ENCODE peak calls at places on chromosomes 2 and 18, in ten cellular contexts. R, Q, S, M, H, Z, L, O, J and Y are unnamed samples.

GRCh38 chr2:159903404-159904126 is 105.6 kb upstream of the CD302 start:
- DNase-seq in R (peak), Q (peak), S (no peak), M (peak), H (no peak), Z (peak), L (peak), O (no peak), J (no peak), Y (no peak)

GRCh38 chr2:134410831-134411231 is 157.0 kb downstream of the MGAT5 start:
- DNase-seq in R (peak), Q (no peak), S (no peak), M (peak), H (no peak), Z (no peak), L (no peak), O (no peak), J (no peak), Y (no peak)

GRCh38 chr2:163255086-163255485 is 416.5 kb upstream of the KCNH7 start:
- DNase-seq in R (no peak), Q (no peak), S (no peak), M (no peak), H (no peak), Z (no peak), L (no peak), O (no peak), J (no peak), Y (no peak)

GRCh38 chr2:26805241-26805676 is 19.4 kb downstream of the CENPA start:
- DNase-seq in R (peak), Q (no peak), S (no peak), M (peak), H (no peak), Z (no peak), L (peak), O (no peak), J (no peak), Y (no peak)

GRCh38 chr2:213145723-213146242 is 5.6 kb downstream of the IKZF2 start:
- DNase-seq in R (no peak), Q (no peak), S (no peak), M (no peak), H (no peak), Z (no peak), L (no peak), O (no peak), J (no peak), Y (no peak)

GRCh38 chr18:47075098-47075883 is 39.9 kb upstream of the ELOA2 start:
- DNase-seq in R (no peak), Q (no peak), S (no peak), M (peak), H (no peak), Z (no peak), L (peak), O (no peak), J (peak), Y (no peak)

GRCh38 chr2:197705912-197706838 is 1.0 kb downstream of the MARS2 start:
- DNase-seq in R (no peak), Q (peak), S (peak), M (peak), H (no peak), Z (no peak), L (no peak), O (peak), J (peak), Y (peak)

GRCh38 chr2:96924775-96925747 is 55.2 kb upstream of the SEMA4C start:
- DNase-seq in R (no peak), Q (no peak), S (peak), M (no peak), H (peak), Z (no peak), L (no peak), O (no peak), J (no peak), Y (no peak)

GRCh38 chr2:235394278-235394828 is 99.5 kb upstream of the AGAP1 start:
- DNase-seq in R (peak), Q (no peak), S (no peak), M (peak), H (no peak), Z (no peak), L (peak), O (no peak), J (no peak), Y (no peak)

GRCh38 chr2:236672606-236673005 is 103.0 kb downstream of the ACKR3 start:
- DNase-seq in R (no peak), Q (no peak), S (no peak), M (no peak), H (no peak), Z (peak), L (no peak), O (no peak), J (no peak), Y (no peak)

GRCh38 chr2:177724398-177725287 is 332.1 kb downstream of the AGPS start:
- DNase-seq in R (peak), Q (no peak), S (peak), M (peak), H (peak), Z (no peak), L (peak), O (no peak), J (peak), Y (peak)

GRCh38 chr2:40177366-40177765 is 274.5 kb downstream of the SLC8A1 start:
- DNase-seq in R (no peak), Q (no peak), S (no peak), M (peak), H (no peak), Z (no peak), L (no peak), O (no peak), J (no peak), Y (no peak)

GRCh38 chr2:29582062-29582461 is 339.3 kb downstream of the ALK start:
- DNase-seq in R (no peak), Q (no peak), S (no peak), M (no peak), H (no peak), Z (no peak), L (no peak), O (no peak), J (no peak), Y (no peak)

GRCh38 chr2:62485780-62486765 is 19.9 kb downstream of the TMEM17 start:
- DNase-seq in R (peak), Q (no peak), S (no peak), M (no peak), H (no peak), Z (no peak), L (no peak), O (no peak), J (no peak), Y (no peak)

GRCh38 chr2:158923180-158923594 is 45.3 kb upstream of the TANC1 start:
- DNase-seq in R (peak), Q (no peak), S (peak), M (peak), H (no peak), Z (no peak), L (peak), O (no peak), J (peak), Y (no peak)

GRCh38 chr2:47072018-47072691 is 83.0 kb downstream of the STPG4 start:
- DNase-seq in R (peak), Q (no peak), S (peak), M (peak), H (peak), Z (peak), L (no peak), O (peak), J (peak), Y (no peak)

GRCh38 chr2:218169757-218170546 is 3.2 kb upstream of the CXCR1 start:
- DNase-seq in R (no peak), Q (no peak), S (no peak), M (no peak), H (no peak), Z (no peak), L (no peak), O (no peak), J (no peak), Y (no peak)

GRCh38 chr2:36670881-36671595 is 25.5 kb upstream of the VIT start:
- DNase-seq in R (peak), Q (no peak), S (peak), M (peak), H (no peak), Z (no peak), L (no peak), O (no peak), J (no peak), Y (no peak)

GRCh38 chr2:151792589-151792988 is 35.6 kb downstream of the ARL5A start:
- DNase-seq in R (no peak), Q (no peak), S (no peak), M (no peak), H (no peak), Z (no peak), L (no peak), O (no peak), J (no peak), Y (no peak)
- TF ChIP-seq CTCF in R (no peak), Q (no peak), S (no peak), M (no peak), H (no peak), Z (no peak), L (no peak), O (no peak), J (no peak), Y (no peak)

DNA sequence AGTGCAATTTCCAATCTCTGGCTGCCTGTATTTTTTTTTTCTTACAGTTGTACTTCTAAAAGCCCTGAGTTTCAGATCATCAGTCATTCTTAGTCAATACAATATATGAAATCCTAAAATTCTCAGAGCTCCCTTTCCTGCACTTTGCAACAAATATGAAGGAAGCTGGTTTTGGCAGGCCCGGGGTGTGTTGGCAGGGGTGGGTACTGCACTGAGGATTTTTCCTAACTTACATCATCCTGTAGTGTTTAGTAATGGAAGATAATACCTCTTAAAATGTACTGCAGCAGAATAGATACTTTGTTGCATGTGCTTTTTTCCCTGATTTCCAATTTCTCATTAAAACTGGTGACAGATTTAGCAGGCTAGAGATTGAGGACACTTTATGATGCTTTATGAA is 374.6 kb downstream of the PTH2R start:
- DNase-seq in R (no peak), Q (no peak), S (no peak), M (no peak), H (no peak), Z (no peak), L (no peak), O (no peak), J (no peak), Y (no peak)
- TF ChIP-seq CTCF in R (no peak), Q (no peak), S (no peak), M (no peak), H (no peak), Z (no peak), L (no peak), O (no peak), J (no peak), Y (no peak)

DNA sequence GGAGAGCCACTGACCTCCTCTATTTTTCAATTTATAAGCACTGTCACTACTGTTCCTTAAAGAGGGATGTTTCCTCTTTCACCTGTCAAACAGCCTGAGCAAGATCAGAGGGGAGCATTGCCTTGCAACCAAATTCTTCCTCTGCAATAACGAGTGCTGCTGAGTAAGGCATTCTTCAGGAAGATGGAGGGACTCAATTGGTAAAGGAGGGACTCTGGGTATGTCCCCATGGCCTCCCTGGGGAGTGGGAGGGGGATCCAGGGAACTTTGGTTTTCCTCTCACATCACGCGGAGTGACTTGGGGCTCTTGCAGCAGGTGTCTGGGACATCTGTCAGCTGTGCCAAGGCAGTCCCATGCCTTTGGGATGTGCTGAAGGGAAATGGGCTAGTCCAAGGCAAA is 14.3 kb upstream of the HES6 start:
- DNase-seq in R (no peak), Q (no peak), S (no peak), M (no peak), H (no peak), Z (no peak), L (no peak), O (peak), J (no peak), Y (no peak)
- TF ChIP-seq CTCF in R (no peak), Q (no peak), S (no peak), M (no peak), H (no peak), Z (no peak), L (no peak), O (no peak), J (peak), Y (no peak)

GRCh38 chr18:62710417-62710816 is 4.9 kb upstream of the PHLPP1 start:
- DNase-seq in R (no peak), Q (no peak), S (peak), M (peak), H (no peak), Z (no peak), L (no peak), O (no peak), J (peak), Y (no peak)
- TF ChIP-seq CTCF in R (no peak), Q (no peak), S (peak), M (peak), H (no peak), Z (no peak), L (no peak), O (no peak), J (no peak), Y (no peak)